ENCODE peak calls at places on chromosome 19, in four cellular contexts. One of them, this sample, is unnamed.

GRCh38 chr19:29098863-29099481 is 114.0 kb downstream of the UQCRFS1 start:
- DNase-seq in mucosa of descending colon: peak; percentile 72
- DNase-seq in A549: peak; percentile 69
- DNase-seq in Peyer's patch: peak; percentile 54
- DNase-seq in this sample: no peak

GRCh38 chr19:58084596-58085347 is 13.3 kb downstream of the ZSCAN18 start:
- DNase-seq in mucosa of descending colon: no peak
- DNase-seq in A549: no peak
- DNase-seq in Peyer's patch: no peak
- DNase-seq in this sample: no peak

GRCh38 chr19:9552902-9553301 is 14.5 kb upstream of the ZNF426 start:
- DNase-seq in mucosa of descending colon: no peak
- DNase-seq in A549: no peak
- DNase-seq in Peyer's patch: no peak
- DNase-seq in this sample: no peak

GRCh38 chr19:38308926-38309614 is 5.0 kb downstream of the C19orf33 start:
- DNase-seq in mucosa of descending colon: no peak
- DNase-seq in A549: no peak
- DNase-seq in Peyer's patch: no peak
- DNase-seq in this sample: no peak

GRCh38 chr19:2887391-2887914 is 13.3 kb upstream of the ZNF57 start:
- DNase-seq in mucosa of descending colon: no peak
- DNase-seq in A549: peak; percentile 77
- DNase-seq in Peyer's patch: no peak
- DNase-seq in this sample: peak; percentile 60

GRCh38 chr19:10899171-10899653 is 27.9 kb downstream of the CARM1 start:
- DNase-seq in mucosa of descending colon: peak; percentile 92
- DNase-seq in A549: no peak
- DNase-seq in Peyer's patch: peak; percentile 87
- DNase-seq in this sample: no peak

GRCh38 chr19:54232552-54232934 is 9.7 kb upstream of the LILRB3 start:
- DNase-seq in mucosa of descending colon: no peak
- DNase-seq in A549: no peak
- DNase-seq in Peyer's patch: peak; percentile 13
- DNase-seq in this sample: no peak

GRCh38 chr19:8046569-8047165 is 5.9 kb upstream of the CCL25 start:
- DNase-seq in mucosa of descending colon: no peak
- DNase-seq in A549: no peak
- DNase-seq in Peyer's patch: no peak
- DNase-seq in this sample: no peak

GRCh38 chr19:46967578-46968018 is 52.0 kb upstream of the NPAS1 start:
- DNase-seq in mucosa of descending colon: peak; percentile 73
- DNase-seq in A549: no peak
- DNase-seq in Peyer's patch: peak; percentile 82
- DNase-seq in this sample: no peak

GRCh38 chr19:49635530-49636229 is 4.3 kb downstream of the RRAS start:
- DNase-seq in mucosa of descending colon: no peak
- DNase-seq in A549: peak; percentile 50
- DNase-seq in Peyer's patch: no peak
- DNase-seq in this sample: no peak

GRCh38 chr19:46984077-46985010 is 35.3 kb upstream of the NPAS1 start:
- DNase-seq in mucosa of descending colon: peak; percentile 45
- DNase-seq in A549: peak; percentile 81
- DNase-seq in Peyer's patch: no peak
- DNase-seq in this sample: peak; percentile 37

GRCh38 chr19:36916991-36917390 is 859 bp downstream of the ZNF568 start:
- DNase-seq in mucosa of descending colon: no peak
- DNase-seq in A549: peak; percentile 9
- DNase-seq in Peyer's patch: no peak
- DNase-seq in this sample: no peak

GRCh38 chr19:11405846-11406643 is 13.1 kb downstream of the RGL3 start:
- DNase-seq in mucosa of descending colon: no peak
- DNase-seq in A549: no peak
- DNase-seq in Peyer's patch: no peak
- DNase-seq in this sample: no peak

GRCh38 chr19:57708641-57709354 is at the start of gene ZNF154:
- DNase-seq in mucosa of descending colon: no peak
- DNase-seq in A549: no peak
- DNase-seq in Peyer's patch: peak; percentile 73
- DNase-seq in this sample: no peak

GRCh38 chr19:7831452-7831851 is 1.4 kb downstream of the EVI5L start:
- DNase-seq in mucosa of descending colon: peak; percentile 53
- DNase-seq in A549: peak; percentile 62
- DNase-seq in Peyer's patch: no peak
- DNase-seq in this sample: peak; percentile 42

GRCh38 chr19:54662730-54663129 is at the start of gene LILRB4:
- DNase-seq in mucosa of descending colon: peak; percentile 59
- DNase-seq in A549: no peak
- DNase-seq in Peyer's patch: peak; percentile 52
- DNase-seq in this sample: no peak

GRCh38 chr19:43525836-43526771 is 897 bp downstream of the ETHE1 start:
- DNase-seq in mucosa of descending colon: peak; percentile 79
- DNase-seq in A549: no peak
- DNase-seq in Peyer's patch: peak; percentile 67
- DNase-seq in this sample: peak; percentile 54

GRCh38 chr19:46878613-46879375 is 18.0 kb downstream of the ARHGAP35 start:
- DNase-seq in mucosa of descending colon: no peak
- DNase-seq in A549: no peak
- DNase-seq in Peyer's patch: no peak
- DNase-seq in this sample: no peak

GRCh38 chr19:39408392-39409206 is 2.0 kb downstream of the ZFP36 start:
- DNase-seq in mucosa of descending colon: no peak
- DNase-seq in A549: peak; percentile 61
- DNase-seq in Peyer's patch: no peak
- DNase-seq in this sample: no peak

GRCh38 chr19:7917292-7918061 is 2.7 kb upstream of the SNAPC2 start:
- DNase-seq in mucosa of descending colon: peak; percentile 66
- DNase-seq in A549: peak; percentile 61
- DNase-seq in Peyer's patch: peak; percentile 75
- DNase-seq in this sample: peak; percentile 79

GRCh38 chr19:38786572-38787265 is 2.3 kb upstream of the LGALS7B start:
- DNase-seq in mucosa of descending colon: no peak
- DNase-seq in A549: no peak
- DNase-seq in Peyer's patch: no peak
- DNase-seq in this sample: no peak

GRCh38 chr19:33205531-33206260 is 11.6 kb downstream of the LRP3 start:
- DNase-seq in mucosa of descending colon: peak; percentile 41
- DNase-seq in A549: no peak
- DNase-seq in Peyer's patch: no peak
- DNase-seq in this sample: no peak

GRCh38 chr19:35044317-35045117 is 3.0 kb downstream of the HPN start:
- DNase-seq in mucosa of descending colon: peak; percentile 24
- DNase-seq in A549: peak; percentile 76
- DNase-seq in Peyer's patch: peak; percentile 69
- DNase-seq in this sample: peak; percentile 68

GRCh38 chr19:33938821-33939220 is 142.2 kb downstream of the KCTD15 start:
- DNase-seq in mucosa of descending colon: no peak
- DNase-seq in A549: no peak
- DNase-seq in Peyer's patch: no peak
- DNase-seq in this sample: no peak

GRCh38 chr19:49294401-49294800 is 30.6 kb downstream of the SLC6A16 start:
- DNase-seq in mucosa of descending colon: no peak
- DNase-seq in A549: no peak
- DNase-seq in Peyer's patch: no peak
- DNase-seq in this sample: peak; percentile 20

GRCh38 chr19:2032296-2032941 is 16.9 kb upstream of the BTBD2 start:
- DNase-seq in mucosa of descending colon: peak; percentile 97
- DNase-seq in A549: peak; percentile 88
- DNase-seq in Peyer's patch: peak; percentile 95
- DNase-seq in this sample: no peak

GRCh38 chr19:20928371-20928770 is 5.3 kb downstream of the ZNF85 start:
- DNase-seq in mucosa of descending colon: no peak
- DNase-seq in A549: no peak
- DNase-seq in Peyer's patch: no peak
- DNase-seq in this sample: no peak

GRCh38 chr19:55633866-55634265 is 6.9 kb upstream of the ZNF580 start:
- DNase-seq in mucosa of descending colon: peak; percentile 4
- DNase-seq in A549: no peak
- DNase-seq in Peyer's patch: no peak
- DNase-seq in this sample: no peak

GRCh38 chr19:3463959-3464796 is 16.1 kb downstream of the SMIM24 start:
- DNase-seq in mucosa of descending colon: no peak
- DNase-seq in A549: no peak
- DNase-seq in Peyer's patch: no peak
- DNase-seq in this sample: no peak

GRCh38 chr19:56748443-56748842 is 76.9 kb upstream of the ZNF835 start:
- DNase-seq in mucosa of descending colon: no peak
- DNase-seq in A549: peak; percentile 16
- DNase-seq in Peyer's patch: no peak
- DNase-seq in this sample: no peak

GRCh38 chr19:53878786-53879144 is 3.2 kb upstream of the PRKCG start:
- DNase-seq in mucosa of descending colon: no peak
- DNase-seq in A549: peak; percentile 46
- DNase-seq in Peyer's patch: no peak
- DNase-seq in this sample: no peak

GRCh38 chr19:3132971-3133792 is 2.7 kb upstream of the GNA15 start:
- DNase-seq in mucosa of descending colon: peak; percentile 68
- DNase-seq in A549: no peak
- DNase-seq in Peyer's patch: peak; percentile 68
- DNase-seq in this sample: no peak

GRCh38 chr19:3369337-3370213 is 3.2 kb downstream of the NFIC start:
- DNase-seq in mucosa of descending colon: peak; percentile 61
- DNase-seq in A549: no peak
- DNase-seq in Peyer's patch: no peak
- DNase-seq in this sample: no peak

GRCh38 chr19:52296400-52296772 is 583 bp upstream of the ZNF480 start:
- DNase-seq in mucosa of descending colon: no peak
- DNase-seq in A549: peak; percentile 29
- DNase-seq in Peyer's patch: no peak
- DNase-seq in this sample: no peak

GRCh38 chr19:17829855-17830566 is 8.7 kb upstream of the INSL3 start:
- DNase-seq in mucosa of descending colon: no peak
- DNase-seq in A549: peak; percentile 82
- DNase-seq in Peyer's patch: no peak
- DNase-seq in this sample: no peak
- H3K4me3 ChIP-seq in mucosa of descending colon: no peak overlapping the region
- H3K4me3 ChIP-seq in A549: peak overlapping the region; percentile 55
- H3K4me3 ChIP-seq in Peyer's patch: peak overlapping the region; percentile 25
- H3K4me3 ChIP-seq in this sample: no peak overlapping the region

GRCh38 chr19:980133-980998 is 3.8 kb upstream of the WDR18 start:
- DNase-seq in mucosa of descending colon: peak; percentile 55
- DNase-seq in A549: peak; percentile 56
- DNase-seq in Peyer's patch: no peak
- DNase-seq in this sample: peak; percentile 90

GRCh38 chr19:986083-986482 is 1.9 kb downstream of the WDR18 start:
- DNase-seq in mucosa of descending colon: no peak
- DNase-seq in A549: no peak
- DNase-seq in Peyer's patch: no peak
- DNase-seq in this sample: no peak

GRCh38 chr19:982567-983170 is 1.5 kb upstream of the WDR18 start:
- DNase-seq in mucosa of descending colon: peak; percentile 79
- DNase-seq in A549: peak; percentile 52
- DNase-seq in Peyer's patch: peak; percentile 86
- DNase-seq in this sample: no peak

GRCh38 chr19:988081-988480 is 3.9 kb downstream of the WDR18 start:
- DNase-seq in mucosa of descending colon: no peak
- DNase-seq in A549: no peak
- DNase-seq in Peyer's patch: no peak
- DNase-seq in this sample: no peak

GRCh38 chr19:984165-984967 is at the start of gene WDR18:
- DNase-seq in mucosa of descending colon: peak; percentile 94
- DNase-seq in A549: peak; percentile 88
- DNase-seq in Peyer's patch: peak; percentile 97
- DNase-seq in this sample: peak; percentile 92
- TF ChIP-seq CTCF in mucosa of descending colon: no peak
- TF ChIP-seq CTCF in A549: no peak
- TF ChIP-seq CTCF in Peyer's patch: peak; percentile 25
- TF ChIP-seq CTCF in this sample: no peak

DNA sequence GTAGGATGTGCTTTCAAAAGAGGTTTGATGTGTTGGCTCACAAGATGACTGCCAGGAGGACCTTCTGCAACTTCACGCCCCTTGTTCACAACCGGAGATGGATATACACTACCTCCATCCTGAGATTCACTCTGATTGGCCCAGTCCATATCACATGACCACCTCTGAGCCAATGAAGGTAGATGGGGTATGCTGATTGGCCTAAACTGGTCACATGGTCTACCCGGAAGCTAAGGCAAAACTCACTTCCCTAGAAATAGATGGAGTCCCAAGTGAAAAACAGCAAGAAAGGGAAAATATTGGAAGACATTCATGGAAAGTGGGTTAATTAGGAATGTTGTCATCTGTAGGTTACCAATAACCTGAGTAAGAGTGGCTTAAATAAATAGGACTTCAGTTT is 119.7 kb upstream of the MRI1 start:
- DNase-seq in mucosa of descending colon: no peak
- DNase-seq in A549: peak; percentile 20
- DNase-seq in Peyer's patch: no peak
- DNase-seq in this sample: peak; percentile 3
- H3K4me3 ChIP-seq in mucosa of descending colon: no peak overlapping the region
- H3K4me3 ChIP-seq in A549: no peak overlapping the region
- H3K4me3 ChIP-seq in Peyer's patch: no peak overlapping the region
- H3K4me3 ChIP-seq in this sample: no peak overlapping the region

GRCh38 chr19:628168-628567 is 5.2 kb downstream of the POLRMT start:
- DNase-seq in mucosa of descending colon: no peak
- DNase-seq in A549: no peak
- DNase-seq in Peyer's patch: no peak
- DNase-seq in this sample: no peak
- TF ChIP-seq CTCF in mucosa of descending colon: no peak
- TF ChIP-seq CTCF in A549: peak; percentile 23
- TF ChIP-seq CTCF in Peyer's patch: no peak
- TF ChIP-seq CTCF in this sample: peak; percentile 3

GRCh38 chr19:4591296-4591695 is 31.8 kb upstream of the SEMA6B start:
- DNase-seq in mucosa of descending colon: no peak
- DNase-seq in A549: no peak
- DNase-seq in Peyer's patch: no peak
- DNase-seq in this sample: no peak

GRCh38 chr19:4597278-4597974 is 37.9 kb upstream of the SEMA6B start:
- DNase-seq in mucosa of descending colon: no peak
- DNase-seq in A549: no peak
- DNase-seq in Peyer's patch: no peak
- DNase-seq in this sample: no peak

GRCh38 chr19:4596033-4596904 is 36.8 kb upstream of the SEMA6B start:
- DNase-seq in mucosa of descending colon: no peak
- DNase-seq in A549: no peak
- DNase-seq in Peyer's patch: no peak
- DNase-seq in this sample: no peak

GRCh38 chr19:4592445-4592844 is 33.0 kb upstream of the SEMA6B start:
- DNase-seq in mucosa of descending colon: no peak
- DNase-seq in A549: no peak
- DNase-seq in Peyer's patch: no peak
- DNase-seq in this sample: no peak

DNA sequence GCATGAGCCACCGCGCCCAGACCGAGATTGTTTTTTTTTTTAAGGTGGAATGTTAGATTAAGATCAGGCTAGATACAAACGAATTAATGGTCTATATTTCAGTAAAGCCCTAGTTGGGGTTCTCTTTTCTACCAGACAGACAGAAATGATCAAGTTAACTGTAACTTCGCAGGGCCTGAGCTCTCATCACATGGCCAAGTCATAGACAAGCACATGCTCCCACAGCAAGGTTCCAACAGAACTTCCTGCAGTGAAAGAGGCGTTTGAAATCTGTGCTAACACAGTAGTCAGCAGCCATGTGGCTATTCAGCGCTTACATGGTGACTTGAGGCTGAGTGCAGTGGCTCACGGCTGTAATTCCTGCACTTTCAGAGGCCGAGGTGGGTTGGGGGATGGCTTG is 34.7 kb upstream of the SEMA6B start:
- DNase-seq in mucosa of descending colon: no peak
- DNase-seq in A549: no peak
- DNase-seq in Peyer's patch: no peak
- DNase-seq in this sample: no peak
- H3K4me3 ChIP-seq in mucosa of descending colon: no peak overlapping the region
- H3K4me3 ChIP-seq in A549: no peak overlapping the region
- H3K4me3 ChIP-seq in Peyer's patch: no peak overlapping the region
- H3K4me3 ChIP-seq in this sample: no peak overlapping the region

This sample was measured in Caco-2.